ENCODE peak calls at places on chromosomes 11 and 22, in eight cellular contexts. One of them, this sample, is unnamed.

GRCh38 chr11:71078482-71078881 is 173.9 kb downstream of the SHANK2 start:
- DNase-seq in adrenal gland: no peak
- DNase-seq in prostate gland: no peak
- DNase-seq in uterus: no peak
- DNase-seq in stomach: no peak
- DNase-seq in transverse colon: no peak
- DNase-seq in lower leg skin: no peak
- DNase-seq in body of pancreas: no peak
- DNase-seq in this sample: no peak

GRCh38 chr11:70643642-70644041 is 245.3 kb downstream of the CTTN start:
- DNase-seq in adrenal gland: no peak
- DNase-seq in prostate gland: no peak
- DNase-seq in uterus: no peak
- DNase-seq in stomach: no peak
- DNase-seq in transverse colon: no peak
- DNase-seq in lower leg skin: no peak
- DNase-seq in body of pancreas: no peak
- DNase-seq in this sample: no peak

GRCh38 chr11:64246874-64247728 is at the start of gene PPP1R14B:
- DNase-seq in adrenal gland: peak; percentile 87
- DNase-seq in prostate gland: peak; percentile 83
- DNase-seq in uterus: peak; percentile 81
- DNase-seq in stomach: peak; percentile 89
- DNase-seq in transverse colon: peak; percentile 92
- DNase-seq in lower leg skin: peak; percentile 98
- DNase-seq in body of pancreas: peak; percentile 88
- DNase-seq in this sample: peak; percentile 95

GRCh38 chr22:47168900-47169800 is 406.7 kb downstream of the TBC1D22A start:
- DNase-seq in adrenal gland: peak; percentile 10
- DNase-seq in prostate gland: no peak
- DNase-seq in uterus: no peak
- DNase-seq in stomach: peak; percentile 25
- DNase-seq in transverse colon: peak; percentile 9
- DNase-seq in lower leg skin: peak; percentile 72
- DNase-seq in body of pancreas: peak; percentile 15
- DNase-seq in this sample: no peak

GRCh38 chr11:64163951-64164350 is 2.0 kb downstream of the MACROD1 start:
- DNase-seq in adrenal gland: no peak
- DNase-seq in prostate gland: no peak
- DNase-seq in uterus: no peak
- DNase-seq in stomach: no peak
- DNase-seq in transverse colon: no peak
- DNase-seq in lower leg skin: no peak
- DNase-seq in body of pancreas: no peak
- DNase-seq in this sample: no peak

GRCh38 chr11:73157141-73158010 is 15.3 kb upstream of the FCHSD2 start:
- DNase-seq in adrenal gland: no peak
- DNase-seq in prostate gland: no peak
- DNase-seq in uterus: no peak
- DNase-seq in stomach: no peak
- DNase-seq in transverse colon: peak; percentile 35
- DNase-seq in lower leg skin: peak; percentile 84
- DNase-seq in body of pancreas: no peak
- DNase-seq in this sample: no peak

GRCh38 chr11:38593649-38594048 is 1995.6 kb upstream of the RAG2 start:
- DNase-seq in adrenal gland: no peak
- DNase-seq in prostate gland: no peak
- DNase-seq in uterus: no peak
- DNase-seq in stomach: no peak
- DNase-seq in transverse colon: no peak
- DNase-seq in lower leg skin: no peak
- DNase-seq in body of pancreas: no peak
- DNase-seq in this sample: no peak

GRCh38 chr11:24963879-24964278 is 467.0 kb downstream of the LUZP2 start:
- DNase-seq in adrenal gland: no peak
- DNase-seq in prostate gland: no peak
- DNase-seq in uterus: no peak
- DNase-seq in stomach: no peak
- DNase-seq in transverse colon: no peak
- DNase-seq in lower leg skin: no peak
- DNase-seq in body of pancreas: no peak
- DNase-seq in this sample: no peak

GRCh38 chr22:50665738-50666137 is 6.9 kb upstream of the SHANK3 start:
- DNase-seq in adrenal gland: no peak
- DNase-seq in prostate gland: no peak
- DNase-seq in uterus: no peak
- DNase-seq in stomach: no peak
- DNase-seq in transverse colon: no peak
- DNase-seq in lower leg skin: no peak
- DNase-seq in body of pancreas: no peak
- DNase-seq in this sample: no peak

GRCh38 chr22:46074771-46075551 is 75.4 kb upstream of the PPARA start:
- DNase-seq in adrenal gland: no peak
- DNase-seq in prostate gland: no peak
- DNase-seq in uterus: peak; percentile 26
- DNase-seq in stomach: peak; percentile 33
- DNase-seq in transverse colon: peak; percentile 35
- DNase-seq in lower leg skin: peak; percentile 86
- DNase-seq in body of pancreas: peak; percentile 46
- DNase-seq in this sample: peak; percentile 58

GRCh38 chr22:23904855-23905254 is 10.7 kb downstream of the MIF start:
- DNase-seq in adrenal gland: no peak
- DNase-seq in prostate gland: no peak
- DNase-seq in uterus: no peak
- DNase-seq in stomach: no peak
- DNase-seq in transverse colon: no peak
- DNase-seq in lower leg skin: no peak
- DNase-seq in body of pancreas: no peak
- DNase-seq in this sample: no peak

GRCh38 chr11:12214751-12215150 is 104.4 kb downstream of the MICAL2 start:
- DNase-seq in adrenal gland: no peak
- DNase-seq in prostate gland: no peak
- DNase-seq in uterus: no peak
- DNase-seq in stomach: no peak
- DNase-seq in transverse colon: no peak
- DNase-seq in lower leg skin: no peak
- DNase-seq in body of pancreas: no peak
- DNase-seq in this sample: no peak

GRCh38 chr11:35418847-35419712 is at the start of gene SLC1A2:
- DNase-seq in adrenal gland: peak; percentile 31
- DNase-seq in prostate gland: no peak
- DNase-seq in uterus: peak; percentile 18
- DNase-seq in stomach: no peak
- DNase-seq in transverse colon: no peak
- DNase-seq in lower leg skin: no peak
- DNase-seq in body of pancreas: no peak
- DNase-seq in this sample: no peak

GRCh38 chr11:133980665-133981064 is 23.9 kb upstream of the IGSF9B start:
- DNase-seq in adrenal gland: no peak
- DNase-seq in prostate gland: no peak
- DNase-seq in uterus: no peak
- DNase-seq in stomach: no peak
- DNase-seq in transverse colon: no peak
- DNase-seq in lower leg skin: no peak
- DNase-seq in body of pancreas: no peak
- DNase-seq in this sample: no peak

GRCh38 chr11:125364085-125364822 is 131.8 kb downstream of the FEZ1 start:
- DNase-seq in adrenal gland: no peak
- DNase-seq in prostate gland: no peak
- DNase-seq in uterus: no peak
- DNase-seq in stomach: no peak
- DNase-seq in transverse colon: no peak
- DNase-seq in lower leg skin: no peak
- DNase-seq in body of pancreas: no peak
- DNase-seq in this sample: no peak

GRCh38 chr11:2375964-2376551 is 1.1 kb upstream of the CD81 start:
- DNase-seq in adrenal gland: peak; percentile 16
- DNase-seq in prostate gland: peak; percentile 62
- DNase-seq in uterus: no peak
- DNase-seq in stomach: no peak
- DNase-seq in transverse colon: no peak
- DNase-seq in lower leg skin: no peak
- DNase-seq in body of pancreas: peak; percentile 61
- DNase-seq in this sample: no peak

GRCh38 chr11:69275178-69275577 is 18.8 kb upstream of the MYEOV start:
- DNase-seq in adrenal gland: no peak
- DNase-seq in prostate gland: no peak
- DNase-seq in uterus: no peak
- DNase-seq in stomach: no peak
- DNase-seq in transverse colon: no peak
- DNase-seq in lower leg skin: no peak
- DNase-seq in body of pancreas: no peak
- DNase-seq in this sample: no peak

GRCh38 chr22:33919591-33920501 is at the start of gene LARGE1:
- DNase-seq in adrenal gland: peak; percentile 44
- DNase-seq in prostate gland: peak; percentile 13
- DNase-seq in uterus: peak; percentile 40
- DNase-seq in stomach: peak; percentile 63
- DNase-seq in transverse colon: peak; percentile 67
- DNase-seq in lower leg skin: peak; percentile 87
- DNase-seq in body of pancreas: peak; percentile 57
- DNase-seq in this sample: peak; percentile 41

GRCh38 chr22:29377979-29378378 is 10.4 kb downstream of the AP1B1 start:
- DNase-seq in adrenal gland: no peak
- DNase-seq in prostate gland: peak; percentile 90
- DNase-seq in uterus: no peak
- DNase-seq in stomach: peak; percentile 80
- DNase-seq in transverse colon: no peak
- DNase-seq in lower leg skin: no peak
- DNase-seq in body of pancreas: peak; percentile 89
- DNase-seq in this sample: no peak

GRCh38 chr11:119108151-119108856 is 1.2 kb downstream of the C2CD2L start:
- DNase-seq in adrenal gland: no peak
- DNase-seq in prostate gland: peak; percentile 43
- DNase-seq in uterus: no peak
- DNase-seq in stomach: peak; percentile 53
- DNase-seq in transverse colon: peak; percentile 64
- DNase-seq in lower leg skin: no peak
- DNase-seq in body of pancreas: peak; percentile 46
- DNase-seq in this sample: peak; percentile 64

GRCh38 chr22:39723899-39724351 is 153.4 kb downstream of the CACNA1I start:
- DNase-seq in adrenal gland: peak; percentile 47
- DNase-seq in prostate gland: no peak
- DNase-seq in uterus: no peak
- DNase-seq in stomach: peak; percentile 25
- DNase-seq in transverse colon: no peak
- DNase-seq in lower leg skin: peak; percentile 78
- DNase-seq in body of pancreas: no peak
- DNase-seq in this sample: peak; percentile 56

GRCh38 chr11:74577624-74578396 is 14.6 kb upstream of the POLD3 start:
- DNase-seq in adrenal gland: no peak
- DNase-seq in prostate gland: no peak
- DNase-seq in uterus: no peak
- DNase-seq in stomach: no peak
- DNase-seq in transverse colon: no peak
- DNase-seq in lower leg skin: no peak
- DNase-seq in body of pancreas: peak; percentile 29
- DNase-seq in this sample: no peak

GRCh38 chr11:74581954-74582547 is 10.3 kb upstream of the POLD3 start:
- DNase-seq in adrenal gland: no peak
- DNase-seq in prostate gland: no peak
- DNase-seq in uterus: no peak
- DNase-seq in stomach: no peak
- DNase-seq in transverse colon: peak; percentile 58
- DNase-seq in lower leg skin: no peak
- DNase-seq in body of pancreas: peak; percentile 84
- DNase-seq in this sample: no peak

GRCh38 chr11:74579577-74580270 is 12.7 kb upstream of the POLD3 start:
- DNase-seq in adrenal gland: no peak
- DNase-seq in prostate gland: no peak
- DNase-seq in uterus: no peak
- DNase-seq in stomach: no peak
- DNase-seq in transverse colon: no peak
- DNase-seq in lower leg skin: no peak
- DNase-seq in body of pancreas: no peak
- DNase-seq in this sample: no peak

GRCh38 chr11:74583024-74583624 is 9.3 kb upstream of the POLD3 start:
- DNase-seq in adrenal gland: no peak
- DNase-seq in prostate gland: no peak
- DNase-seq in uterus: no peak
- DNase-seq in stomach: no peak
- DNase-seq in transverse colon: no peak
- DNase-seq in lower leg skin: no peak
- DNase-seq in body of pancreas: no peak
- DNase-seq in this sample: no peak
- TF ChIP-seq CTCF in adrenal gland: no peak
- TF ChIP-seq CTCF in prostate gland: no peak
- TF ChIP-seq CTCF in uterus: no peak
- TF ChIP-seq CTCF in stomach: no peak
- TF ChIP-seq CTCF in transverse colon: no peak
- TF ChIP-seq CTCF in lower leg skin: no peak
- TF ChIP-seq CTCF in body of pancreas: no peak
- TF ChIP-seq CTCF in this sample: peak; percentile 19

GRCh38 chr22:27919222-27919942 is at the start of gene PITPNB:
- DNase-seq in adrenal gland: peak; percentile 99
- DNase-seq in prostate gland: peak; percentile 94
- DNase-seq in uterus: peak; percentile 97
- DNase-seq in stomach: peak; percentile 98
- DNase-seq in transverse colon: peak; percentile 99
- DNase-seq in lower leg skin: peak; percentile 99
- DNase-seq in body of pancreas: peak; percentile 99
- DNase-seq in this sample: peak; percentile 99
- TF ChIP-seq POLR2A in adrenal gland: peak; percentile 71
- TF ChIP-seq POLR2A in prostate gland: peak; percentile 83
- TF ChIP-seq POLR2A in uterus: peak; percentile 94
- TF ChIP-seq POLR2A in stomach: no peak
- TF ChIP-seq POLR2A in transverse colon: peak; percentile 94
- TF ChIP-seq POLR2A in lower leg skin: no peak
- TF ChIP-seq POLR2A in body of pancreas: peak; percentile 92
- TF ChIP-seq POLR2A in this sample: peak; percentile 77

DNA sequence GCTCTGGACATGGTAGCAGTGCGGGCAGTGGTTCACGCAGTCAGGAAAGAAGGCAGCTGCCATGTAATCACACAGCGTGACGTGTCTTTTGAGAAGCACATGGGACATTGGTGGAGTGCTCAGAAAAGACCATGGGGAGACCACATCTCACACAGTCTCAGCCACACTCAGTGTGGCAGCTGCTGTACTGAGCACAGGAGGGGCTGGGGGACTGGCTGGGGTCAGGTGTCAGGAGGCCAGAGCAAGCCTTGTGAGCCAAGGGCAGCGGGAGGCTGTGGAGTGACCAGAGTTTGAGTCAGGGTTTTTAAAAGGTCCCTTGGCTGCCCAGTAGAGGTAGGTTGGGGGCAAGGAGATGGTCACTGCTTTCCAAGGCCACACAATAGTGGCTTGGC is 18.5 kb downstream of the CLDN5 start:
- DNase-seq in adrenal gland: no peak
- DNase-seq in prostate gland: no peak
- DNase-seq in uterus: no peak
- DNase-seq in stomach: no peak
- DNase-seq in transverse colon: no peak
- DNase-seq in lower leg skin: no peak
- DNase-seq in body of pancreas: no peak
- DNase-seq in this sample: no peak
- TF ChIP-seq CTCF in adrenal gland: no peak
- TF ChIP-seq CTCF in prostate gland: no peak
- TF ChIP-seq CTCF in uterus: no peak
- TF ChIP-seq CTCF in stomach: no peak
- TF ChIP-seq CTCF in transverse colon: no peak
- TF ChIP-seq CTCF in lower leg skin: no peak
- TF ChIP-seq CTCF in body of pancreas: no peak
- TF ChIP-seq CTCF in this sample: no peak

GRCh38 chr11:416757-417621 is 2.2 kb upstream of the SIGIRR start:
- DNase-seq in adrenal gland: no peak
- DNase-seq in prostate gland: peak; percentile 48
- DNase-seq in uterus: no peak
- DNase-seq in stomach: peak; percentile 82
- DNase-seq in transverse colon: peak; percentile 80
- DNase-seq in lower leg skin: no peak
- DNase-seq in body of pancreas: peak; percentile 75
- DNase-seq in this sample: peak; percentile 87
- TF ChIP-seq POLR2A in adrenal gland: no peak
- TF ChIP-seq POLR2A in prostate gland: peak; percentile 24
- TF ChIP-seq POLR2A in uterus: no peak
- TF ChIP-seq POLR2A in stomach: no peak
- TF ChIP-seq POLR2A in transverse colon: peak; percentile 51
- TF ChIP-seq POLR2A in lower leg skin: no peak
- TF ChIP-seq POLR2A in body of pancreas: peak; percentile 32
- TF ChIP-seq POLR2A in this sample: peak; percentile 38